ENCODE peak calls at places on chromosomes 5 and 9, in seven cellular contexts. U is cardiac muscle cell; F is RKO; A is mesenchymal stem cell; V is HepG2; D is stimulated activated CD4-positive, alpha-beta T cell treated with anti-CD3 and anti-CD28 coated beads, Interleukin-4, amount 100 ng/mL, for 4 hours; Z is left cardiac atrium. P is an unnamed sample.

GRCh38 chr9:27453860-27454553 is 70.1 kb upstream of the IFNK start:
- DNase-seq in Z (no peak), F (no peak), V (no peak), U (no peak), D (no peak), A (no peak), P (no peak)

GRCh38 chr5:33439905-33440481 is 772 bp upstream of the TARS1 start:
- DNase-seq in V (peak), F (peak), Z (no peak), U (no peak), D (no peak), A (no peak), P (no peak)

GRCh38 chr5:120682851-120683250 is 218.8 kb downstream of the PRR16 start:
- DNase-seq in Z (no peak), V (no peak), D (no peak), U (no peak), A (peak), F (no peak), P (no peak)

GRCh38 chr9:83343366-83343765 is 194.8 kb downstream of the FRMD3 start:
- DNase-seq in F (no peak), A (no peak), Z (no peak), U (no peak), D (no peak), V (no peak), P (no peak)

GRCh38 chr5:170917113-170917512 is 55.3 kb downstream of the RANBP17 start:
- DNase-seq in A (no peak), D (no peak), F (peak), U (peak), V (no peak), Z (no peak), P (no peak)

GRCh38 chr9:98318041-98318790 is 62.8 kb upstream of the TBC1D2 start:
- DNase-seq in A (no peak), U (no peak), V (no peak), Z (no peak), D (no peak), F (no peak), P (no peak)

GRCh38 chr9:36942891-36943290 is 91.2 kb downstream of the PAX5 start:
- DNase-seq in U (no peak), D (no peak), V (no peak), F (no peak), Z (no peak), A (no peak), P (no peak)

GRCh38 chr5:76547242-76547890 is 75.8 kb downstream of the F2RL2 start:
- DNase-seq in F (no peak), A (peak), U (no peak), D (peak), V (no peak), Z (no peak), P (no peak)

GRCh38 chr9:126558051-126558665 is 55.6 kb upstream of the LMX1B start:
- DNase-seq in V (peak), U (peak), D (peak), A (peak), Z (peak), F (peak), P (no peak)

GRCh38 chr5:160555836-160556660 is 134.4 kb downstream of the PTTG1 start:
- DNase-seq in V (no peak), Z (no peak), U (no peak), A (no peak), D (no peak), F (no peak), P (no peak)

GRCh38 chr5:52453176-52453575 is 334.5 kb upstream of the ITGA1 start:
- DNase-seq in V (no peak), U (no peak), Z (no peak), D (no peak), A (no peak), F (no peak), P (no peak)

GRCh38 chr5:83552275-83552674 is 80.7 kb downstream of the VCAN start:
- DNase-seq in A (no peak), D (no peak), F (no peak), U (no peak), Z (no peak), V (no peak), P (no peak)

GRCh38 chr5:175826980-175827379 is 44.4 kb upstream of the CPLX2 start:
- DNase-seq in D (no peak), V (no peak), F (no peak), Z (no peak), A (no peak), U (no peak), P (no peak)

GRCh38 chr5:18798058-18798457 is 1163.8 kb downstream of the TAF11L14 start:
- DNase-seq in V (no peak), F (no peak), D (no peak), Z (no peak), A (no peak), U (no peak), P (peak)

P was measured in iPS DF 19.7.